ENCODE peak calls at places on chromosomes 2 and 18, in ten cellular contexts. B, Y, M, L, Z, X, K, U, H and A are unnamed samples.

GRCh38 chr2:54839526-54840255 is 116.2 kb downstream of the EML6 start:
- DNase-seq in B (no peak), Y (no peak), M (no peak), L (no peak), Z (no peak), X (no peak), K (peak; percentile 15), U (no peak), H (no peak), A (no peak)

GRCh38 chr2:152716805-152717241 is 438 bp downstream of the PRPF40A start:
- DNase-seq in B (peak; percentile 18), Y (no peak), M (no peak), L (no peak), Z (peak; percentile 46), X (peak; percentile 43), K (peak; percentile 57), U (peak; percentile 58), H (no peak), A (no peak)

GRCh38 chr18:4908239-4908638 is 288.8 kb downstream of the AKAIN1 start:
- DNase-seq in B (no peak), Y (no peak), M (no peak), L (no peak), Z (no peak), X (no peak), K (no peak), U (no peak), H (no peak), A (no peak)

GRCh38 chr2:217489145-217489960 is 513.4 kb downstream of the TNS1 start:
- DNase-seq in B (peak; percentile 18), Y (peak; percentile 33), M (no peak), L (no peak), Z (no peak), X (no peak), K (no peak), U (no peak), H (no peak), A (peak; percentile 50)

GRCh38 chr2:212845941-212846340 is 305.5 kb downstream of the IKZF2 start:
- DNase-seq in B (peak; percentile 72), Y (peak; percentile 65), M (peak; percentile 80), L (no peak), Z (no peak), X (no peak), K (no peak), U (no peak), H (no peak), A (peak; percentile 54)

GRCh38 chr2:181818826-181819225 is 72.7 kb upstream of the ITPRID2 start:
- DNase-seq in B (no peak), Y (no peak), M (no peak), L (no peak), Z (no peak), X (no peak), K (no peak), U (no peak), H (no peak), A (no peak)

GRCh38 chr2:71796174-71796592 is 342.8 kb downstream of the DYSF start:
- DNase-seq in B (no peak), Y (peak; percentile 15), M (peak; percentile 56), L (no peak), Z (no peak), X (no peak), K (peak; percentile 97), U (peak; percentile 15), H (no peak), A (peak; percentile 63)

GRCh38 chr2:159939946-159940345 is 122.5 kb downstream of the PLA2R1 start:
- DNase-seq in B (peak; percentile 28), Y (peak; percentile 36), M (peak; percentile 42), L (peak; percentile 32), Z (no peak), X (no peak), K (peak; percentile 46), U (no peak), H (no peak), A (peak; percentile 21)

GRCh38 chr2:240932001-240932723 is 26.0 kb downstream of the CROCC2 start:
- DNase-seq in B (no peak), Y (no peak), M (no peak), L (no peak), Z (peak; percentile 44), X (peak; percentile 14), K (no peak), U (peak; percentile 31), H (peak; percentile 11), A (peak; percentile 46)

GRCh38 chr2:240933966-240934700 is 28.0 kb downstream of the CROCC2 start:
- DNase-seq in B (no peak), Y (no peak), M (no peak), L (no peak), Z (peak; percentile 73), X (peak; percentile 17), K (peak; percentile 73), U (peak; percentile 44), H (peak; percentile 21), A (peak; percentile 75)

GRCh38 chr2:240933048-240933965 is 27.2 kb downstream of the CROCC2 start:
- DNase-seq in B (no peak), Y (no peak), M (no peak), L (no peak), Z (peak; percentile 46), X (peak; percentile 15), K (peak; percentile 81), U (peak; percentile 34), H (peak; percentile 15), A (peak; percentile 74)

GRCh38 chr2:240931319-240931949 is 25.3 kb downstream of the CROCC2 start:
- DNase-seq in B (no peak), Y (no peak), M (no peak), L (no peak), Z (peak; percentile 28), X (peak; percentile 10), K (no peak), U (peak; percentile 22), H (no peak), A (peak; percentile 50)

DNA sequence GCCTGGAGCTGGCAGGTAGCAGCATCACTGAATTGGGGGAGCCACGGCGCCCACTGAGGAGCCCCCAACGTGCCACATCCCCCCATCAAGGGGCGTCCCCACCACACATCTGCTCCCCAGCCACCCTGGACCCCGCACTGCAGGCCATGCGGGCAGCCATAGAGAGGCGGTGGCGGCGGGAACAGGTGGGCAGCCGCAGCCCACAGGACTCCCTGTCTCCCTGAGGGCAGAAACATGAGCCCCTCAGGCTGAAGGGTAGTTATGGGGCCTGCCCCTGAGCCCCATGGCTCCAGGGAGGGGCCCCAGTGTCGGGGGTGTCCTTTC is 26.6 kb downstream of the CROCC2 start:
- DNase-seq in B (no peak), Y (no peak), M (no peak), L (no peak), Z (peak; percentile 46), X (no peak), K (no peak), U (no peak), H (peak; percentile 16), A (peak; percentile 74)
- H3K4me3 ChIP-seq in B (no peak overlapping the region), Y (no peak overlapping the region), M (no peak overlapping the region), L (no peak overlapping the region), Z (no peak overlapping the region), X (no peak overlapping the region), K (peak overlapping the region; percentile 24), U (no peak overlapping the region), H (no peak overlapping the region), A (no peak overlapping the region)

GRCh38 chr18:23588836-23589560 is 2.7 kb upstream of the NPC1 start:
- DNase-seq in B (peak; percentile 18), Y (peak; percentile 25), M (peak; percentile 34), L (no peak), Z (no peak), X (no peak), K (no peak), U (no peak), H (no peak), A (peak; percentile 66)

GRCh38 chr18:23586249-23587196 is at the start of gene NPC1:
- DNase-seq in B (peak; percentile 96), Y (peak; percentile 95), M (peak; percentile 98), L (peak; percentile 67), Z (peak; percentile 97), X (peak; percentile 95), K (peak; percentile 83), U (peak; percentile 97), H (peak; percentile 83), A (peak; percentile 98)

GRCh38 chr18:23585007-23585871 is 1.1 kb downstream of the NPC1 start:
- DNase-seq in B (peak; percentile 56), Y (peak; percentile 28), M (peak; percentile 56), L (peak; percentile 28), Z (no peak), X (peak; percentile 40), K (no peak), U (peak; percentile 59), H (no peak), A (peak; percentile 23)

GRCh38 chr18:23585897-23586248 is 433 bp downstream of the NPC1 start:
- DNase-seq in B (no peak), Y (no peak), M (no peak), L (no peak), Z (no peak), X (no peak), K (no peak), U (no peak), H (no peak), A (peak; percentile 71)

DNA sequence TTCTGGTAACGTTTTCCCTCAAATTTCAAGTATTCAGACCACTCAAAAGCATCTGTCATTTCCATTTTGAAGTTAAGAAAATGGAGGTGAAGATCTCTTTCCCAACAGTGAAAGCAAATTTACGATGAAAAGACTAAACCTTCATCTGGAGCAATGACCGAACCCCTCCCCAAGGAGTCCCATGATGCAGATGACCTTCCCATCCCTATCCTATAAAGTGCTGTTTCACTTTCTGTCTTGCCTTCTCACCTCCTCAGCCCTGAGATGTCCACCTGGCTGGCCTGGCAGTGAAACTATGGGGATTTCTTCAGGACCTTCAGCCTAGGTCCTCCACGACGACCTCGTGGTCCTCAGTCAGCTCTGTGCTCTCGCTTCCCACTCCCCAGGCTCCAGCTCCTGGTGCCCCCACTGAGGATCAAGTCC is 925 bp upstream of the NPC1 start:
- DNase-seq in B (peak; percentile 15), Y (no peak), M (no peak), L (no peak), Z (no peak), X (peak; percentile 23), K (no peak), U (no peak), H (no peak), A (no peak)
- H3K4me3 ChIP-seq in B (no peak overlapping the region), Y (peak overlapping the region; percentile 95), M (no peak overlapping the region), L (peak overlapping the region; percentile 91), Z (peak overlapping the region; percentile 97), X (peak overlapping the region; percentile 94), K (peak overlapping the region; percentile 97), U (peak overlapping the region; percentile 89), H (peak overlapping the region; percentile 73), A (peak overlapping the region; percentile 81)

DNA sequence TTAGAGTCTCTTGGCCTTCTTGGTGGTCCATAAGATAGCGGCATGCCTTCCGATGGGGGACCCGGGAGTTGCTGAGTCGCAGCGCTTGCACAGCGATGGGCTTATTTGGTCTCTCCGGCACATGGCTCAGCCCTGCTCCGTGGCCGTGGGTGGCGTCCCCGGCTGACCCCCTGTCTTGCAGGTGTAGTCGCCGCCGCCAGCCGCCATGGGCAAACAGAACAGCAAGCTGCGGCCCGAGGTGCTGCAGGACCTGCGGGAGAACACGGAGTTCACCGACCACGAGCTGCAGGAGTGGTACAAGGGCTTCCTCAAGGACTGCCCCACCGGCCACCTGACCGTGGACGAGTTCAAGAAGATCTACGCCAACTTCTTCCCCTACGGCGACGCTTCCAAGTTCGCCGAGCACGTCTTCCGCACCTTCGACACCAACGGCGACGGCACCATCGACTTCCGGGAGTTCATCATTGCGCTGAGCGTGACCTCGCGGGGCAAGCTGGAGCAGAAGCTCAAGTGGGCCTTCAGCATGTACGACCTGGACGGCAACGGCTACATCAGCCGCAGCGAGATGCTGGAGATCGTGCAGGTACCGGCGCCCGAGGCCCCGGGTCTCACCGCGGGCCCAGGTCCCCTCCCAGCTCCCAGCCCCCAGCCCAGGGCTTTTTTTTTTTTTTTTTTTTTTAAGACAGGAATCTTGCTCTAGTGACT is 28.4 kb downstream of the ODC1 start:
- DNase-seq in B (no peak), Y (no peak), M (no peak), L (no peak), Z (no peak), X (no peak), K (no peak), U (no peak), H (no peak), A (peak; percentile 3)
- H3K4me3 ChIP-seq in B (no peak overlapping the region), Y (no peak overlapping the region), M (no peak overlapping the region), L (no peak overlapping the region), Z (no peak overlapping the region), X (no peak overlapping the region), K (no peak overlapping the region), U (no peak overlapping the region), H (no peak overlapping the region), A (no peak overlapping the region)

GRCh38 chr2:162242586-162243304 is 500 bp downstream of the FAP start:
- DNase-seq in B (peak; percentile 83), Y (peak; percentile 69), M (peak; percentile 92), L (no peak), Z (no peak), X (no peak), K (peak; percentile 53), U (no peak), H (no peak), A (no peak)
- H3K4me3 ChIP-seq in B (peak overlapping the region; percentile 79), Y (peak overlapping the region; percentile 55), M (peak overlapping the region; percentile 43), L (no peak overlapping the region), Z (peak overlapping the region; percentile 40), X (no peak overlapping the region), K (peak overlapping the region; percentile 44), U (no peak overlapping the region), H (peak overlapping the region; percentile 8), A (peak overlapping the region; percentile 83)